ENCODE peak calls at places on chromosomes 13 and 19, in four cellular contexts. L is HepG2, P is K562, I is H1. Z is an unnamed sample.

GRCh38 chr13:56561327-56561726 is 579.4 kb upstream of the PRR20A start:
- DNase-seq in L (no peak), P (peak), I (no peak), Z (no peak)

GRCh38 chr13:40585911-40586471 is 80.5 kb downstream of the FOXO1 start:
- DNase-seq in L (no peak), P (no peak), I (no peak), Z (no peak)

GRCh38 chr19:46408611-46409039 is 4.7 kb downstream of the CCDC8 start:
- DNase-seq in L (peak), P (no peak), I (no peak), Z (no peak)

GRCh38 chr19:57075125-57075524 is 44.7 kb upstream of the USP29 start:
- DNase-seq in L (no peak), P (no peak), I (no peak), Z (no peak)

GRCh38 chr19:32266453-32266852 is 79.0 kb upstream of the ZNF507 start:
- DNase-seq in L (no peak), P (no peak), I (no peak), Z (no peak)

GRCh38 chr19:3849092-3849491 is 19.7 kb downstream of the ZFR2 start:
- DNase-seq in L (peak), P (peak), I (no peak), Z (no peak)

GRCh38 chr13:97003071-97003470 is 8.8 kb upstream of the OXGR1 start:
- DNase-seq in L (no peak), P (no peak), I (no peak), Z (no peak)

GRCh38 chr19:48673436-48674100 is 751 bp upstream of the NTN5 start:
- DNase-seq in L (no peak), P (no peak), I (no peak), Z (no peak)

GRCh38 chr19:29860492-29860891 is 48.7 kb downstream of the CCNE1 start:
- DNase-seq in L (no peak), P (peak), I (no peak), Z (no peak)

GRCh38 chr13:39603424-39603947 is 493 bp upstream of the LHFPL6 start:
- DNase-seq in L (no peak), P (no peak), I (no peak), Z (peak)

GRCh38 chr13:111007209-111007608 is 92.3 kb upstream of the ANKRD10 start:
- DNase-seq in L (no peak), P (peak), I (no peak), Z (no peak)

GRCh38 chr19:16541526-16542044 is 652 bp downstream of the CHERP start:
- DNase-seq in L (no peak), P (peak), I (no peak), Z (no peak)

GRCh38 chr19:34257559-34257924 is 3.2 kb downstream of the GARRE1 start:
- DNase-seq in L (no peak), P (no peak), I (no peak), Z (no peak)

GRCh38 chr19:18006895-18007604 is 920 bp upstream of the ARRDC2 start:
- DNase-seq in L (peak), P (peak), I (no peak), Z (peak)

GRCh38 chr19:48421548-48421947 is 24.2 kb upstream of the GRWD1 start:
- DNase-seq in L (no peak), P (no peak), I (no peak), Z (no peak)

GRCh38 chr13:35378939-35379338 is 97.5 kb downstream of the MAB21L1 start:
- DNase-seq in L (no peak), P (no peak), I (no peak), Z (no peak)

GRCh38 chr19:10100163-10100785 is 2.2 kb downstream of the ANGPTL6 start:
- DNase-seq in L (no peak), P (no peak), I (no peak), Z (no peak)

GRCh38 chr13:99307247-99307646 is at the start of gene GPR183:
- DNase-seq in L (no peak), P (peak), I (no peak), Z (no peak)
- TF ChIP-seq CEBPB in L (no peak), P (no peak), I (no peak), Z (no peak)

DNA sequence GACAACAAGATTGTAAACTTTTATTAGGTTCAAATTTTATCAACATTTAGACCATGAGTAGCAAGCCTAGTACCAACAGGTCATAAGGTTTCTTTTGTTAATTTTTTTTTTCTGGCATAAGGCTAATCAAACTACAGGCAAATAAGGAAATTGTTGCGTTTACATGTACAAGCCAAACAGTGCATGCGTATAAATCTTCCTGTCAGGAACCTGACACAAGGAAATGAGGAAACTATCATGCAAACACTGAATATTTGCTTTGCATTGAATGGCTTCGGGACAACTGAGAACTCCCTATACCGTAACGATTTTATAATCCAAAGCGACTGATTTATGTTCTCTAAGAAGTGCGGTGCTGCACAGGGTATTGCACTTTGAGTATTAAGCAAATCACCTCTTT is 133.0 kb upstream of the TRPC4 start:
- DNase-seq in L (no peak), P (no peak), I (no peak), Z (no peak)
- TF ChIP-seq RNF2 in L (no peak), P (no peak), I (no peak), Z (no peak)

DNA sequence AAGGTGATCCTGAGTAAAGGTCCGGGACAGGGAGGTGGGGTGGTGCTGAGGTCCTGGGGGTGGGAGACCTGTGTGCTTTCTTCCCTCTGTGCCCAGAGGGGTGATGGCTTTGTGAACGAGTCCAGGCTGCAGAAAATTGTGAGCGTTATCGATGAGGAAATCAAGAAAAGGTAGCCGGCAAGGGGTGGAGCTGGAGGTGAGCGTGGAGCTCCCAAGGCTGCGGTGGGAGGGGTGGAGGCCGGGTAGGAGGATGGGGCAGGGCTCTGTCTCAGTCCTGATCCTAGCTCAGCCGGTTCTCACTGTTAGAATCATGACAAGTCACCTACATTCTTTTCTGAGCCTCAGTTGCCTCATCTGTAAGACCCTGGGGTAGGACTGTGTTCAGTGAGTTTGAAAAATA is 4.0 kb downstream of the SELENOV start:
- DNase-seq in L (no peak), P (peak), I (no peak), Z (no peak)
- TF ChIP-seq CEBPB in L (no peak), P (no peak), I (no peak), Z (no peak)

DNA sequence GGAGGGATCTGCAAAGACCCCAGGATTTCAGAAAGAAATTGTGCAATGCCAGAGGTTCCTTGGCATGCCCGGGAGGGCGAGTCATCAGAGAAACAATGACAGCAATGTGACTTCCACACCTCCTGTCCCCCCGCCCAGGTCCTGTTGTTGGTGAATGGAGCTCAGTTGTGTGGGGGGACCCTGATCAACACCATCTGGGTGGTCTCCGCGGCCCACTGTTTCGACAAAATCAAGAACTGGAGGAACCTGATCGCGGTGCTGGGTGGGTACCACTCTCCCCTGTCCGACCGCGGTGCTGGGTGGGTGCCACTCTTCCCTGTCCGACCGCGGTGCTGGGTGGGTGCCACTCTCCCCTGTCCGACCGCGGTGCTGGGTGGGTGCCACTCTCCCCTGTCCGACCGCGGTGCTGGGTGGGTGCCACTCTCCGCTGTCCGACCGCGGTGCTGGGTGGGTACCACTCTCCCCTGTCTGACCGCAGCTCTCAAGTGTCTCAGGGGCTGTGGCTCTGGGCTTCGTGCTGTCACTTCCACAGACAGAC is 5.2 kb upstream of the F10 start:
- DNase-seq in L (no peak), P (no peak), I (no peak), Z (no peak)
- TF ChIP-seq RNF2 in L (no peak), P (no peak), I (no peak), Z (no peak)

GRCh38 chr19:49862411-49863253 is 4.7 kb downstream of the PNKP start:
- DNase-seq in L (peak), P (peak), I (peak), Z (no peak)

GRCh38 chr19:49863254-49863934 is 4.0 kb downstream of the PNKP start:
- DNase-seq in L (no peak), P (no peak), I (no peak), Z (no peak)

GRCh38 chr19:49864890-49865289 is 2.5 kb downstream of the PNKP start:
- DNase-seq in L (no peak), P (no peak), I (no peak), Z (no peak)

GRCh38 chr19:49861541-49862410 is 5.6 kb downstream of the PNKP start:
- DNase-seq in L (no peak), P (no peak), I (no peak), Z (no peak)

DNA sequence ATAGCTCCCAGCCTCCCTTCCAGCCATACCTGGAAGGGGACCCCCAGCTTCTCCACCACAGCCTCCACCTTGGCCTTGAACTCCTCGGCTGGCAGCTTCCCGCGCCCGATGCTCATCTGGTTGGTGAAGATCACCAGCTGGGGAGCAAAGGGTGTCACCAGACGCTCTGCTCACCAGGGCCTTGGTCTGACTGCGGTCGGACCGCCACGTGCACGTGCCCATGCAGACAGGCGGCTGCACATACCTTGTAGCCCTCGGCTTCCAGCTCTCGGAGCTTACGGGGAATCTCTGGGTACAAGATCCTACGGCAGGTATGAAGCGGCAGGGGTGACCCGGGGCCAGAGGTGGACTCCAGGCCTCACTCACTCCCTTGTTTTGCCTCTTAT is 3.4 kb downstream of the PNKP start:
- DNase-seq in L (no peak), P (no peak), I (no peak), Z (no peak)
- TF ChIP-seq CEBPB in L (no peak), P (no peak), I (no peak), Z (no peak)

GRCh38 chr19:38437917-38438316 is 4.4 kb downstream of the RYR1 start:
- DNase-seq in L (no peak), P (no peak), I (no peak), Z (no peak)

GRCh38 chr19:38430931-38431330 is 2.6 kb upstream of the RYR1 start:
- DNase-seq in L (no peak), P (no peak), I (no peak), Z (no peak)

GRCh38 chr19:38437295-38437694 is 3.8 kb downstream of the RYR1 start:
- DNase-seq in L (no peak), P (no peak), I (no peak), Z (no peak)

GRCh38 chr19:38433268-38433733 is at the start of gene RYR1:
- DNase-seq in L (no peak), P (peak), I (no peak), Z (no peak)

DNA sequence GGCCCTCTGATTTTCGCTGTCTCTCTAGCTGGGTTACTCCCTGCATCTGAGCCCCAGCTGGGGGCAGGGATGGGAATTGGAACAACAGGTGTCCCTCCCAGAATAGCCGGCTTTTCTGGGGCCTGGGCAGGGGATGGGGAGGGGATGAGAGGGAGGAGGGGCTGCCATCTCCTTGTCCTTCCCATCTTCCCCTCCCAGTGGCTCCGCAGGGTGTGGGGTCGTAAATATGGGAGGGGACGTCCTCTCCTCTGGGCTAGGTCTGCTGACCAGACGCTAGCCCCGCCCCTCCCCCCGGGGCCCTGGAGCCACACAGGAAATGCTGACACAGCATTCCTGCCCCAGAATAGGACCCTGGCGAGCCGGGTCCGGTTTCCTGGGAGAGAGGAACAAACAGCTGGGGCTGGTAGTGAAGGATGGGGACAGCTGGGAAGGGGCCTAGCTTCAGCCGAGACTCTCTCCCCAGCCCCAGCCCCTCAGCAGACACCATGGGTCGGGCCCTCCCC is 1.1 kb downstream of the RYR1 start:
- DNase-seq in L (no peak), P (peak), I (no peak), Z (no peak)
- TF ChIP-seq RNF2 in L (no peak), P (no peak), I (no peak), Z (no peak)

DNA sequence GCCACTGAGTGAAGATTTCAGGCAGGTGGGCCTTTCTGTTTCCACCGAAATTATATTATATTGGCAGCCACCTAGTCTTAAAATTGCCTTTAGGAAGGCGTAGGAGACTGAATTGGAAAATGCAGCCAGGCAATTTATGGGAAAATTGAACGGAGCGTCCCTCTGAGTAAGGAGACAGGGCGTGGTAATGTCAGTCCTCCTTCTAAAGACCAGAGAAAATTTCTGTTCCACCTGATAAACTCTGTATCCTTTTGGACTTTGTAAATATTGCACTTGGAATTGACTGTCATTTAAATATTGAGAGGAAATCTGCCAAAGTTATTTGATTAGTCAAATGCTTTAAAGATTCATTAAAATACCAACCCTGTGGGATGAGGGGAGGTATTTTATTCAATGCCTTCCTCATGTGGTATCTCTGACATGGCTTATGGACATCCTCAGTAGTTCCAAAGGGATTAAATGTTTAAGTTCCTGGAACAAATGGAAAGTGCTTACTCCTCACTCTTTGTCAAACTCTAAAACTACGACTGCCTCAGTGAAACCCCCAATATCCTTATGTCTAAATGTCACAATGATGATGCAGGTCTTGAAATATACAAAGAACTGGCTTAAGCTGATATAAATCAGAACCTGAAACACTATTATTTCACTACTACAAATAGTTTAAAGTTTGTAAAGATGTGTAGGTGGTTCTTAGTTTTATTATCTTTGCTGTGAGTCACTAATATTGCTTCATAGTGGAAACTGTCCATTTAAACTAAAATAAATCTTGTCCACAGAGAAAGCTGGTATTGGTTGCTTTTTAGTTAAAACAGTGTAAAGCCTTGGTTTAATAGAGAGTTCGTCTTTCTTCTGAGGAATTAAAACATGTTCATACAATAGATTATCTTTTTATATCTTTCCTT is 203.2 kb downstream of the FGF14 start:
- DNase-seq in L (no peak), P (no peak), I (no peak), Z (no peak)
- TF ChIP-seq CEBPB in L (no peak), P (no peak), I (no peak), Z (no peak)

GRCh38 chr13:27177852-27178251 is 6.2 kb upstream of the USP12 start:
- DNase-seq in L (no peak), P (no peak), I (no peak), Z (no peak)

GRCh38 chr13:27172495-27172842 is 858 bp upstream of the USP12 start:
- DNase-seq in L (no peak), P (peak), I (no peak), Z (peak)

GRCh38 chr13:27176772-27177171 is 5.2 kb upstream of the USP12 start:
- DNase-seq in L (no peak), P (no peak), I (no peak), Z (no peak)

GRCh38 chr13:27171830-27172494 is 351 bp upstream of the USP12 start:
- DNase-seq in L (peak), P (peak), I (no peak), Z (peak)

GRCh38 chr13:27174766-27175455 is 3.3 kb upstream of the USP12 start:
- DNase-seq in L (no peak), P (no peak), I (no peak), Z (no peak)
- TF ChIP-seq RNF2 in L (no peak), P (no peak), I (no peak), Z (no peak)

GRCh38 chr19:1158885-1159448 is 15.1 kb downstream of the SBNO2 start:
- DNase-seq in L (no peak), P (no peak), I (no peak), Z (no peak)

GRCh38 chr19:1156305-1156801 is 17.7 kb downstream of the SBNO2 start:
- DNase-seq in L (no peak), P (no peak), I (no peak), Z (peak)

GRCh38 chr19:1159864-1160595 is 14.0 kb downstream of the SBNO2 start:
- DNase-seq in L (no peak), P (no peak), I (no peak), Z (no peak)

GRCh38 chr19:1156830-1157615 is 17.0 kb downstream of the SBNO2 start:
- DNase-seq in L (no peak), P (no peak), I (no peak), Z (no peak)

DNA sequence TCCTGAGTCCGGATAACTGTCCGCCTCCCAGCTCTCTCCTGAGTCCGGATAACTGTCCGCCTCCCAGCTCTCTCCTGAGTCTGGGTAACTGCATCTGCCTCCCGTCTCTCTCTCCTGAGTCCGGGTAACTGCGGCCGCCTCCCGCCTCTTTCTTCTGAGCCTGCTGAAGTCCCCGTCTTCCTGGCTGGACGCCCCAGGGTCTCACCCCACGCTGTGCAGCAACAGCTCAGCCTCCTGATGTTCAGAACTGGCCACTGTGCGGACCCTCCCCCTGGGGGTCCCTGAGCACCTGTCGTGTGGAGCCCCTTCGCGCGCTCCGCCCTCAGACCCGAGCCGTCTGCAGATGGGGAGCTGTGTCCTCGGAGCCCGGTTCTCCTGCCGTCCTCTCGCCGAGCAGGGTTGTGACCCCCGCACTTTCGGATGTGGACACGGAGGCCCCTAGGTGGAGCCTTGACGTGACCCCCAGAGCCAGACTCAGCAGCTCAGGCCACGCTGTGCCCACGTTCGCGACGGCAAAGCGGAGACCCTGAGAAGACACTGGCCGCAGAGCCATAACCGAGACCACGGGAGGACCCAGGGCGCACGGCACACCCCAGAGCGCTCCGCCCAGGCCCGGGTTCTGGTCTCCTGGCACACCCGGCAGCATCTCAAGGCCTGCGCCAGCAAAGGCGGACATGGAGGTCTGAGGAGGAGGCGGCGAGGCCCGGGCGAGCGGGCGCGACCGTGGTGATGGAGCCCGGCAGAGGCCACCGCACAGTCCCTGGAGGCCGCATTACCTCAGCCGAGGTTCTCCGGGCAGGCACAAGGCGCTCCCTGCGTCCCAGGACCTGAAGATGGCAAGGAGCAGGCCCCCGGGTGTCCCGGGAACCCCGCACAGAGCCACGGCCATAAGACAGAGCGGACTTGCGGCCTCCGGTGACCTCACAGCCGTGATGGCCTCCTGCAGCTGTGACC is 15.9 kb downstream of the SBNO2 start:
- DNase-seq in L (no peak), P (no peak), I (no peak), Z (no peak)
- TF ChIP-seq CEBPB in L (no peak), P (no peak), I (no peak), Z (no peak)